ENCODE peak calls at places on chromosomes 12 and 14, in six cellular contexts. F, L, A, O, B and S are unnamed samples.

GRCh38 chr14:54792288-54792687 is 110.3 kb downstream of the GCH1 start:
- DNase-seq in F (no peak), L (no peak), A (no peak), O (no peak), B (no peak), S (no peak)

GRCh38 chr12:31874961-31875608 is 84.1 kb upstream of the RESF1 start:
- DNase-seq in F (no peak), L (peak), A (peak), O (peak), B (peak), S (no peak)

GRCh38 chr14:41146391-41146790 is 460.3 kb upstream of the LRFN5 start:
- DNase-seq in F (no peak), L (no peak), A (no peak), O (no peak), B (no peak), S (no peak)

GRCh38 chr14:59455411-59455810 is 9.8 kb downstream of the GPR135 start:
- DNase-seq in F (no peak), L (no peak), A (no peak), O (peak), B (no peak), S (no peak)

GRCh38 chr12:94704452-94704871 is 54.1 kb upstream of the TMCC3 start:
- DNase-seq in F (no peak), L (no peak), A (no peak), O (peak), B (peak), S (no peak)

GRCh38 chr14:105846312-105846711 is 319.9 kb downstream of the TMEM121 start:
- DNase-seq in F (no peak), L (peak), A (no peak), O (no peak), B (no peak), S (no peak)

GRCh38 chr12:122079532-122080081 is 1.1 kb downstream of the MLXIP start:
- DNase-seq in F (no peak), L (peak), A (peak), O (no peak), B (peak), S (no peak)

GRCh38 chr14:71515520-71515919 is 416.7 kb upstream of the RGS6 start:
- DNase-seq in F (no peak), L (no peak), A (no peak), O (no peak), B (no peak), S (no peak)

GRCh38 chr12:68374315-68374982 is 42.3 kb upstream of the MDM1 start:
- DNase-seq in F (no peak), L (no peak), A (no peak), O (no peak), B (no peak), S (no peak)

GRCh38 chr14:90495357-90496276 is 98.8 kb downstream of the CALM1 start:
- DNase-seq in F (peak), L (peak), A (no peak), O (peak), B (peak), S (no peak)

GRCh38 chr14:36874396-36875138 is 212.9 kb downstream of the PAX9 start:
- DNase-seq in F (no peak), L (no peak), A (no peak), O (no peak), B (no peak), S (no peak)

GRCh38 chr12:63037721-63038120 is 102.8 kb upstream of the PPM1H start:
- DNase-seq in F (no peak), L (no peak), A (no peak), O (no peak), B (no peak), S (no peak)

GRCh38 chr14:63387691-63388090 is 69.0 kb upstream of the GPHB5 start:
- DNase-seq in F (no peak), L (no peak), A (no peak), O (no peak), B (no peak), S (no peak)

GRCh38 chr14:95256011-95256775 is 63.5 kb downstream of the CLMN start:
- DNase-seq in F (no peak), L (no peak), A (no peak), O (no peak), B (peak), S (no peak)

GRCh38 chr12:95205685-95206084 is 11.6 kb downstream of the FGD6 start:
- DNase-seq in F (no peak), L (no peak), A (no peak), O (peak), B (peak), S (no peak)

GRCh38 chr12:130520784-130521183 is 183.1 kb downstream of the PIWIL1 start:
- DNase-seq in F (no peak), L (no peak), A (no peak), O (no peak), B (no peak), S (no peak)

GRCh38 chr12:104723895-104724294 is 234.2 kb downstream of the SLC41A2 start:
- DNase-seq in F (no peak), L (no peak), A (no peak), O (no peak), B (no peak), S (no peak)

GRCh38 chr12:27382126-27382795 is 49.6 kb downstream of the BMAL2 start:
- DNase-seq in F (no peak), L (no peak), A (no peak), O (peak), B (no peak), S (no peak)

GRCh38 chr14:72686832-72687231 is 207.1 kb downstream of the DPF3 start:
- DNase-seq in F (no peak), L (no peak), A (no peak), O (no peak), B (no peak), S (no peak)

GRCh38 chr12:124576061-124576650 is 8.7 kb upstream of the NCOR2 start:
- DNase-seq in F (no peak), L (no peak), A (no peak), O (no peak), B (no peak), S (no peak)

GRCh38 chr12:111182391-111182790 is 186.5 kb downstream of the PHETA1 start:
- DNase-seq in F (no peak), L (no peak), A (no peak), O (no peak), B (no peak), S (no peak)

GRCh38 chr12:123242083-123242904 is 9.1 kb downstream of the MTRFR start:
- DNase-seq in F (no peak), L (no peak), A (no peak), O (no peak), B (no peak), S (no peak)

GRCh38 chr12:75390156-75390898 is 562 bp upstream of the GLIPR1L2 start:
- DNase-seq in F (no peak), L (no peak), A (no peak), O (no peak), B (no peak), S (no peak)

GRCh38 chr12:75389061-75389460 is 1.8 kb upstream of the GLIPR1L2 start:
- DNase-seq in F (no peak), L (no peak), A (no peak), O (peak), B (no peak), S (no peak)

GRCh38 chr12:75389706-75390105 is 1.2 kb upstream of the GLIPR1L2 start:
- DNase-seq in F (no peak), L (no peak), A (no peak), O (no peak), B (no peak), S (no peak)

GRCh38 chr12:75390899-75391538 is at the start of gene GLIPR1L2:
- DNase-seq in F (peak), L (peak), A (peak), O (peak), B (peak), S (peak)
- TF ChIP-seq CTCF in F (peak), L (peak), A (peak), O (peak), B (peak), S (peak)

DNA sequence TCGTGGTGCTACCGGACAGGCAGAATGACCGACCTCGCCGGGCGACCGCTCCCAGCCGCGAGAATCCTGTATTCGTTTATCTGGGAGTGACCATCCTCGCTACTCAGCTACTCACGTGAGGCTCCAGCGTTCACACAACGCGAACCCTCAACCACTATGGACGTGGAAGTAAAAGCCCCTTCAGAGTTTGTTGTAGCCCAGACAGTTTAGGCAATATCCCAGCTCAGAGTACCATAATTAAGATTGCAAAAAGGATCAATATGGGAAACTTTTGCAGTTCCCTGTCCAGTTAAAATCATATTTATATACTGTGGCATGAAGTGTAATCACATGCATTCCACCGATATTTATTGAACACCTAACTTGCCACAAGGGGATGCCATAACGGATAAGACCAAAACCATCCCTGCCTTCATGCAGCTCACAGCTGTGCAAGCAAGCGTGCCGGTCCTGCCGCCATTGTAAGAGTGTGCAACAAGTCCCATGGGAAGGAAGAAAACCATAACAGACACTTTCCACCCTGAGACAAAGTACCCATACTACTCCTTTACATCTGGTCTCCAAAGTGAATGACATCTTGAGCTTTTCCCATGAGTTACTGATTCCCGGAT is 938 bp upstream of the MAX start:
- DNase-seq in F (no peak), L (peak), A (peak), O (peak), B (no peak), S (peak)
- TF ChIP-seq CTCF in F (no peak), L (no peak), A (no peak), O (no peak), B (no peak), S (no peak)

DNA sequence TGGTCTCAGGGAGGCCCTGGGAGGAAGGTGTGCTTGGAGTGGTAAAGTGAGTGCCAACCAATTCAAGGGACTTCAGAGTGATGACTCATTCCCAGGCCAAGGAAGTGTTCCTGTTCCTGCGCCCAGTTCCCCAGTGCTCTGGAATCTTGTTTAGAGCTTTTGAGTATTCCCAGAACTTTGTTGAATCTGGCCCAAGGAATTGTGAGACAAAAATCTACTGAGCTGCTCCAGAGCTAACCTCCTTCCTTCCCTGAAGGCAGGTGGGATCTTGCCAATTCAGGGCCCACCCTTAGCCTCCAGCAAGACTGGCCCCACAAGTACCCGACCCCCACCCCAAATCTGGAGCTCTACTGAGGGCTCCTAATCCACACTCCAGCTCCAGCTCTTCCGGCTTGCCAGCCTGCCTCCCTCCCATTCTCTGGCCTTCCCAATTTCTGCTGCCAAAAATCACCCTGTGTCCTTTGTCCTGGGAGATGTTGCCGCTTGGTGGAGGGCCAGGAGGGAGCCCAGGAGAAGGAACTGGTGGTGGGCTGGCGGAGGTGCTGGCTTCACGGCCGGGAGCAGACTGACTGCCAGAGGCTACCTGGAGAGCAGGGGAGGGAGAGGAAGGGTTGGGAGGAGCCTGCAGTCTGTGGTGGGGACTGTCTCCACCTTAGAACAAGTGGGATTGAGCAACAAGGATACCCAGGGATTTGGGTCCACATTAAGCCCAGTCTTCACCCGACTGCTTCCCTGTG is 2.0 kb upstream of the ATN1 start:
- DNase-seq in F (no peak), L (no peak), A (peak), O (peak), B (peak), S (peak)
- TF ChIP-seq CTCF in F (no peak), L (no peak), A (no peak), O (no peak), B (no peak), S (no peak)

DNA sequence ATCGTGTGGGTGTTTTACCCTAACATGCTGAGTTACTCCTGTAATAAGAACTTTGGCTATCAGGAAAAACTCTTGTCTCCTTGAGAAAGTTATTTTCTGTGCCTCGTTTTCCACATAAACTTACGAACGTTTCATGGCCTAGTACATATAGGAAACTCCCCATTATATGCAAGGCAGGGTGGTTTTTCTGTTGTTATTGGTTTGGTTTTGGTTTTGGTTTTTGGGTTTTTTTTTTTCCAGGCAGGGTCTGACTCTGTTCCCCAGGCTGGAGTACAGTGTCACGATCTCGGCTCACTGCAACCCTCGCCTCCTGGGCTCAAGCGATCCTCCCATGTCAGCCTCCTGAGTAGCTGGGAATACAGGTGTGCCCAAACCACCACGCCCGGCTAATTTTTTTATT is 5.5 kb downstream of the OR6C3 start:
- DNase-seq in F (no peak), L (no peak), A (no peak), O (no peak), B (no peak), S (no peak)
- TF ChIP-seq CTCF in F (no peak), L (no peak), A (no peak), O (no peak), B (no peak), S (no peak)

GRCh38 chr14:102501751-102502315 is 7.7 kb downstream of the ANKRD9 start:
- DNase-seq in F (no peak), L (no peak), A (no peak), O (no peak), B (no peak), S (no peak)
- TF ChIP-seq CTCF in F (no peak), L (no peak), A (no peak), O (no peak), B (no peak), S (no peak)

DNA sequence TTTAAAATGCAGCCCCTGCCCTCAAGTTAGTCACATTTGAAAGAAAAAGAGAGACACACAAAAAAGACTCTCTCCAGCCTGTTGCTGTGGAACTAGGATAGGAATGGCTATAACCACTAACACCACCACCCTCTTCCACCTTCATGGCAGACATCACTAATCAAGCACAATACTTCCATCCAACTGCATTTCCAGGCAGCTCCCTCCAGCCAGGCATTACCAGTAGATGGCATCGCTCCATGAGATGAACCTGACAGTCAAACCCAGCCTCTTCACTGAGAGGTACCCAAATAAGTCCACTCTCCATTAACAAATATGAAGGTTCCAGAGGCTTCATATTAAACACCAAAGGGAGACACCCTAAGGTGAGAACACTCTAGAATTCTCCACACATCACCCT is 24.4 kb downstream of the SLC8B1 start:
- DNase-seq in F (no peak), L (no peak), A (no peak), O (no peak), B (no peak), S (no peak)
- TF ChIP-seq CTCF in F (no peak), L (no peak), A (no peak), O (no peak), B (no peak), S (no peak)

DNA sequence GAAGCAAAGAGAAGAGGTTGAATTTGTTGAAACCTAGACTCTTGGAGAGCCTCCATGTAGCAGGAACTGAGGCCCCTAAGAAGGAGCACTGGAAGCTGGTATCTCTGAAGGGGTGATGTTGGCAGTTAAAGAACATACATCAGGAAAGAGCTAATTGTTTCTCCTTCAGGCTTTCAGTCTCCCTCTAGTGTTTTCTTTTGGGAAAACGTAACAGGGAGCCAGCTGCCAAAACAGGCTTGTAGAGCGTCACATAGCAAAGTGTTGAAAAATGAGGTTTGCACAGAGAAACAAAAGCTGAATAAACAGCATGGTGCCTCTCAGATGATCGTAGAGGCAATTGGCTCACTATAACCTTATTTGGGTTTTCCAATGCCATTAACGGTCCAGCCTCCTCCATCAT is 46.9 kb upstream of the CAND1 start:
- DNase-seq in F (no peak), L (no peak), A (no peak), O (peak), B (peak), S (no peak)
- TF ChIP-seq CTCF in F (peak), L (no peak), A (no peak), O (peak), B (peak), S (peak)

GRCh38 chr14:58131386-58131785 is 20.6 kb downstream of the ARMH4 start:
- DNase-seq in F (no peak), L (no peak), A (no peak), O (peak), B (no peak), S (no peak)

GRCh38 chr14:58133739-58134138 is 18.3 kb downstream of the ARMH4 start:
- DNase-seq in F (no peak), L (no peak), A (no peak), O (peak), B (no peak), S (no peak)

GRCh38 chr14:58130121-58130782 is 21.8 kb downstream of the ARMH4 start:
- DNase-seq in F (no peak), L (no peak), A (no peak), O (no peak), B (no peak), S (no peak)

GRCh38 chr14:58128416-58128815 is 23.6 kb downstream of the ARMH4 start:
- DNase-seq in F (no peak), L (no peak), A (no peak), O (no peak), B (no peak), S (no peak)

GRCh38 chr14:58129208-58129607 is 22.8 kb downstream of the ARMH4 start:
- DNase-seq in F (no peak), L (no peak), A (no peak), O (no peak), B (no peak), S (no peak)
- TF ChIP-seq CTCF in F (peak), L (no peak), A (no peak), O (no peak), B (no peak), S (no peak)

DNA sequence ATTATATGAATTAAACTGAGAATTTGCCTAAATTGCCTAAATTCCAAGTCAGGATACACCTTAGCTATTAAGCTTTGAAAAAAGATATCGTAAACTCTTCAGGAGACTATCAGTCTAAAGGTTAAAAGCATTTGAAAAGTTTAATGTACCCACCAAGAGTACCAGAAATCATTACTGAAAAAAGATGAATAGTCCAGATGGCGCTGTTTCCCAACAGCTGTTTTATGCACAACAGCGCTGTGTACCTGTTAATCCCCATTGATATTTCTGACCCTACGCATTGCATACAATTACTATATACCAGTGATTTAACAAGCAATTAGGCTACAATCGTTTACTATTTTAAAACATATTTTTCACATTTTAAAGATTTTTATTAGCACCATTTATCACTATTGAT is 185.0 kb downstream of the PLCZ1 start:
- DNase-seq in F (no peak), L (no peak), A (no peak), O (no peak), B (no peak), S (no peak)
- TF ChIP-seq CTCF in F (peak), L (no peak), A (no peak), O (no peak), B (no peak), S (no peak)